ENCODE peak calls at places on chromosomes 7 and 10, in eight cellular contexts. F is neural crest cell, R is AG09309, H is epithelial cell of esophagus, U is HFF-Myc, A is heart left ventricle, X is endodermal cell, M is dorsolateral prefrontal cortex. N is an unnamed sample.

GRCh38 chr10:64090865-64091264 is 569.7 kb downstream of the REEP3 start:
- DNase-seq in H (peak), U (no peak), R (no peak), F (no peak), A (no peak), X (no peak), M (no peak), N (no peak)

GRCh38 chr7:23622469-23622868 is 25.3 kb downstream of the CCDC126 start:
- DNase-seq in H (peak), X (no peak), R (no peak), A (no peak), U (no peak), M (no peak), F (no peak), N (no peak)

GRCh38 chr7:81284576-81284975 is 365.7 kb upstream of the SEMA3C start:
- DNase-seq in A (no peak), H (peak), R (no peak), F (no peak), X (no peak), M (no peak), U (no peak), N (no peak)

GRCh38 chr7:47290466-47290865 is 291.4 kb downstream of the TNS3 start:
- DNase-seq in R (no peak), H (peak), A (no peak), F (no peak), X (no peak), U (no peak), M (no peak), N (no peak)

GRCh38 chr10:120612756-120613155 is 155.7 kb downstream of the PLPP4 start:
- DNase-seq in U (no peak), M (no peak), X (peak), F (no peak), R (no peak), A (no peak), H (no peak), N (no peak)

GRCh38 chr10:110239892-110240291 is 32.5 kb downstream of the MXI1 start:
- DNase-seq in M (no peak), X (no peak), F (no peak), U (no peak), A (no peak), R (no peak), H (no peak), N (no peak)

GRCh38 chr10:16787361-16787791 is 29.8 kb downstream of the RSU1 start:
- DNase-seq in U (no peak), R (no peak), F (no peak), A (no peak), X (no peak), H (no peak), M (no peak), N (no peak)

GRCh38 chr10:19629559-19629958 is 186.7 kb upstream of the PLXDC2 start:
- DNase-seq in R (peak), H (no peak), U (no peak), X (peak), A (peak), M (peak), F (peak), N (no peak)

GRCh38 chr10:36531621-36532020 is 593.8 kb upstream of the ANKRD30A start:
- DNase-seq in R (peak), A (no peak), H (peak), U (no peak), X (no peak), F (no peak), M (no peak), N (no peak)

GRCh38 chr10:110279062-110279986 is 25.4 kb downstream of the SMNDC1 start:
- DNase-seq in F (peak), M (no peak), R (peak), X (peak), H (peak), A (peak), U (peak), N (no peak)

GRCh38 chr10:131314799-131315198 is 3.3 kb upstream of the TCERG1L start:
- DNase-seq in H (no peak), M (no peak), A (no peak), F (no peak), X (peak), R (no peak), U (no peak), N (no peak)

GRCh38 chr10:61975107-61975932 is 73.8 kb downstream of the ARID5B start:
- DNase-seq in X (no peak), U (peak), F (no peak), H (peak), A (no peak), M (no peak), R (peak), N (no peak)

GRCh38 chr10:34346516-34347150 is 468.5 kb downstream of the PARD3 start:
- DNase-seq in H (no peak), F (no peak), A (no peak), M (no peak), X (no peak), U (no peak), R (no peak), N (no peak)

GRCh38 chr7:44637788-44638594 is 31.6 kb downstream of the OGDH start:
- DNase-seq in X (peak), F (no peak), M (no peak), A (peak), H (peak), U (peak), R (peak), N (peak)

GRCh38 chr7:75727881-75728592 is 10.7 kb downstream of the HIP1 start:
- DNase-seq in X (peak), F (no peak), R (no peak), M (no peak), A (peak), U (no peak), H (peak), N (no peak)

GRCh38 chr10:78165617-78166016 is 132.0 kb downstream of the RPS24 start:
- DNase-seq in M (no peak), A (no peak), X (peak), F (no peak), R (no peak), H (no peak), U (no peak), N (no peak)

GRCh38 chr7:27739301-27739913 is 555 bp upstream of the TAX1BP1 start:
- DNase-seq in R (no peak), M (no peak), F (no peak), X (no peak), A (peak), U (no peak), H (no peak), N (no peak)

GRCh38 chr7:149310113-149310836 is 48.3 kb downstream of the ZNF783 start:
- DNase-seq in R (peak), X (no peak), H (peak), A (no peak), U (peak), F (no peak), M (no peak), N (no peak)

GRCh38 chr7:128417071-128417470 is 7.3 kb upstream of the IMPDH1 start:
- DNase-seq in F (no peak), R (no peak), X (no peak), U (no peak), A (no peak), H (no peak), M (no peak), N (no peak)

GRCh38 chr7:112103246-112103645 is 103.0 kb downstream of the DOCK4 start:
- DNase-seq in X (no peak), F (no peak), A (no peak), M (no peak), H (peak), R (no peak), U (no peak), N (no peak)

GRCh38 chr10:62511238-62511637 is 137.1 kb downstream of the ZNF365 start:
- DNase-seq in H (no peak), R (no peak), X (no peak), F (no peak), U (no peak), M (no peak), A (no peak), N (no peak)

GRCh38 chr7:43535031-43535451 is 47.9 kb upstream of the STK17A start:
- DNase-seq in F (no peak), H (peak), M (no peak), A (no peak), X (no peak), U (peak), R (no peak), N (no peak)

GRCh38 chr10:24209946-24210491 is 1.1 kb downstream of the KIAA1217 start:
- DNase-seq in A (peak), F (no peak), H (peak), U (peak), M (no peak), X (peak), R (no peak), N (no peak)

GRCh38 chr7:100590077-100590737 is 4.1 kb downstream of the FBXO24 start:
- DNase-seq in M (no peak), R (no peak), F (no peak), U (no peak), H (no peak), A (peak), X (no peak), N (no peak)

GRCh38 chr10:75951627-75952026 is 520.2 kb downstream of the LRMDA start:
- DNase-seq in F (no peak), H (no peak), A (no peak), M (no peak), R (no peak), X (no peak), U (no peak), N (no peak)

GRCh38 chr7:95669513-95669912 is 73.2 kb upstream of the PDK4 start:
- DNase-seq in U (no peak), X (no peak), M (no peak), R (no peak), A (no peak), H (no peak), F (no peak), N (no peak)

DNA sequence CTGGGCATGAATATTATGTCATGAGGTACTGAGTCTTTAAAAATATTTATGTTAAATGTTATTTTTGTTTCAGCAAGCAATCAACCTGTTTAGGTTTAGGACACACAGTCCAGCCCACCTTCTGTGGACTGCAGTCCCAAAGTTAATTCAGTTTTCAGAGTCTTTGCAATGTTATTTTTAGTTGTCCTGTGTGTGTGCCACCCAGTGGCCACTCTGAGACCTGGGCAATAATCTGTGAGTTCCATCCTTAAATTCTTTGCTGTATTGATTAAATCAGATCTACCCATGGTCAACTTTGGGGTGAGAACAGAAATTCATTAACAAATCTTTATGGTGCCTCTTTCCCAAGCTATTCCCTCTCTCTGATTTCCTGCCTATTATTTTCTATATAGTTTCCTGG is 415.1 kb downstream of the CCSER2 start:
- DNase-seq in R (no peak), X (no peak), F (no peak), A (no peak), M (no peak), U (no peak), H (peak), N (no peak)
- TF ChIP-seq CTCF in R (peak), X (peak), F (peak), A (peak), M (no peak), U (no peak), H (peak), N (no peak)

GRCh38 chr7:39333701-39334100 is 232.5 kb upstream of the YAE1 start:
- DNase-seq in M (no peak), R (no peak), U (no peak), H (no peak), F (no peak), A (no peak), X (no peak), N (no peak)

GRCh38 chr7:39336457-39336856 is 229.7 kb upstream of the YAE1 start:
- DNase-seq in R (no peak), M (no peak), H (peak), A (no peak), X (no peak), F (no peak), U (no peak), N (no peak)

GRCh38 chr7:39332142-39332541 is 234.1 kb upstream of the YAE1 start:
- DNase-seq in R (no peak), A (no peak), H (no peak), M (no peak), U (no peak), X (no peak), F (no peak), N (no peak)
- TF ChIP-seq CTCF in R (no peak), A (no peak), H (no peak), M (no peak), U (no peak), X (no peak), F (no peak), N (no peak)

GRCh38 chr10:118102116-118102515 is 55.4 kb upstream of the RAB11FIP2 start:
- DNase-seq in H (no peak), M (no peak), R (no peak), X (no peak), F (no peak), A (no peak), U (no peak), N (no peak)

GRCh38 chr10:118108194-118109026 is 61.7 kb upstream of the RAB11FIP2 start:
- DNase-seq in H (peak), A (no peak), X (no peak), M (no peak), U (peak), R (no peak), F (no peak), N (no peak)

GRCh38 chr10:118107541-118107940 is 60.8 kb upstream of the RAB11FIP2 start:
- DNase-seq in H (no peak), R (no peak), A (no peak), X (no peak), U (no peak), F (no peak), M (no peak), N (no peak)

GRCh38 chr10:118107040-118107439 is 60.3 kb upstream of the RAB11FIP2 start:
- DNase-seq in R (no peak), F (no peak), H (peak), M (no peak), X (no peak), A (no peak), U (no peak), N (no peak)

DNA sequence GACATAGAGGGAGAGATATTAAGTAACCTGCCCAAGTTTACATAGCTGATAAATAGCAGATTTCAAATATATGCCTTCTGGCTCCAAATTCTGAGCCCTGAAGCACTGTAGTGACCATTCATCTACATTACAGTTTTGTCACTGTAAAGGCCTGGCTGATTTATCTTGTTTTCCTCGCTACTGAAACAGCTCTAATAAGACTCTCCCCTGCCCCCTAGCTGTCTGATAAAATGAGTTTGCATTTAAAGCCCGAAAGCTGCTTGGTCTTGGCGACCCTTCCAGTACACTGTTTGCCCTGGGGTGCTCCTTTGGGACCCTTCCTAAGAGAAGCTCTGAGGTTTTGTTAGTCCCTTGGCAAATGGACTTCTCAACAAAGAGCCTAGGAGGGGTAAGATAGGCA is 59.7 kb upstream of the RAB11FIP2 start:
- DNase-seq in U (peak), A (no peak), X (peak), R (no peak), H (peak), F (no peak), M (no peak), N (no peak)
- TF ChIP-seq CTCF in U (peak), A (peak), X (peak), R (peak), H (peak), F (peak), M (no peak), N (no peak)

GRCh38 chr10:73786512-73786885 is 1.1 kb downstream of the ZSWIM8 start:
- DNase-seq in A (no peak), F (no peak), M (no peak), X (peak), U (no peak), R (no peak), H (no peak), N (no peak)
- TF ChIP-seq CTCF in A (no peak), F (peak), M (no peak), X (no peak), U (no peak), R (no peak), H (no peak), N (no peak)

GRCh38 chr7:141676618-141677017 is 25.3 kb downstream of the DENND11 start:
- DNase-seq in X (no peak), H (peak), F (no peak), A (no peak), U (no peak), M (no peak), R (no peak), N (no peak)

GRCh38 chr7:141671705-141672496 is 30.1 kb downstream of the DENND11 start:
- DNase-seq in H (peak), A (no peak), R (no peak), X (no peak), F (no peak), M (no peak), U (no peak), N (no peak)

GRCh38 chr7:141675431-141676210 is 26.3 kb downstream of the DENND11 start:
- DNase-seq in R (no peak), X (no peak), M (no peak), U (no peak), H (peak), A (no peak), F (no peak), N (no peak)

GRCh38 chr7:141674201-141674671 is 27.7 kb downstream of the DENND11 start:
- DNase-seq in A (no peak), U (no peak), X (peak), H (peak), M (no peak), F (peak), R (no peak), N (no peak)

GRCh38 chr7:141674702-141675101 is 27.3 kb downstream of the DENND11 start:
- DNase-seq in R (no peak), M (no peak), X (peak), U (no peak), A (no peak), F (peak), H (peak), N (no peak)
- TF ChIP-seq CTCF in R (peak), M (peak), X (peak), U (peak), A (peak), F (peak), H (peak), N (no peak)

GRCh38 chr7:151895695-151896485 is 19.0 kb upstream of the PRKAG2 start:
- DNase-seq in R (no peak), H (peak), A (no peak), X (peak), M (peak), U (no peak), F (no peak), N (no peak)
- TF ChIP-seq CTCF in R (no peak), H (no peak), A (no peak), X (no peak), M (no peak), U (no peak), F (no peak), N (no peak)

GRCh38 chr7:107213945-107214344 is 45.1 kb downstream of the HBP1 start:
- DNase-seq in X (no peak), R (no peak), M (no peak), A (no peak), U (no peak), H (no peak), F (no peak), N (no peak)

GRCh38 chr7:107212719-107213118 is 43.9 kb downstream of the HBP1 start:
- DNase-seq in A (no peak), R (no peak), M (no peak), H (no peak), U (no peak), X (no peak), F (no peak), N (no peak)

GRCh38 chr7:107209565-107209964 is 40.8 kb downstream of the HBP1 start:
- DNase-seq in R (no peak), F (no peak), U (no peak), X (no peak), M (no peak), A (peak), H (no peak), N (no peak)

GRCh38 chr7:107210400-107210799 is 41.6 kb downstream of the HBP1 start:
- DNase-seq in U (no peak), R (no peak), A (no peak), M (no peak), H (no peak), F (no peak), X (no peak), N (no peak)

DNA sequence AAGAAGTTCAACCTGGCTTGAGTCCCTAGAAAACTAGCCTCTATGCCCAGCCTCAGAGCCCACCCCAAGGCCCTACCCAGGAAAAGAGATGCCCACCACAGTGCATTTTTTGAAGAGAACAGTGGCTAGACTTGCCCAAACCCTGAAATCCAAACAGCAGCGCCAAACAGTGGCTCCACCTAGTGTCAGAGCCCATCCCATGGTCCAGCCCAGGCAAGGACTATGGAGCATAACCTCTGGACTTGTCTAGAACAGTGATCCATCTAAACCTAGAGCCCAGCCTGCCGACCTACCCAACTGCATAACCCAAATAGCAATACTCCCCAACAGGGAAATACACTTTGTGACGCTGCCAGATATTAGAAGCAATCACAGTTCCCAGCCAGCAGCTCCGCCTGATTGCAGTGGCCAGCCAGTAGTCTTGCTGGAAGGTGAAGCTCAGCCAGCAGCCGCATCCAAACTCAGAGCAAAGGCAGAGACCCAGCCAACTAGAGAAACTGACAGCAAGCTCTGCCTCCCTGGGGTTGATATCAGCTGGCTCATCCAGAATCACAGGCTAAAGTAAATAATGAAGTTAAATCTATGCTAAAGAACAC is 44.5 kb downstream of the HBP1 start:
- DNase-seq in R (no peak), A (peak), X (peak), U (no peak), H (no peak), F (no peak), M (no peak), N (no peak)
- TF ChIP-seq CTCF in R (no peak), A (peak), X (peak), U (no peak), H (peak), F (no peak), M (no peak), N (no peak)